ENCODE peak calls at places on chromosomes 12 and 14, in five cellular contexts. W is fibroblast of villous mesenchyme, T is stomach, L is OCI-LY7, G is fibroblast of lung. B is an unnamed sample.

GRCh38 chr12:12719496-12719895 is 2.3 kb downstream of the CDKN1B start:
- DNase-seq in W (peak), T (no peak), L (peak), G (peak), B (no peak)

GRCh38 chr12:50187084-50187900 is 20.1 kb upstream of the CERS5 start:
- DNase-seq in W (peak), T (no peak), L (no peak), G (peak), B (peak)

GRCh38 chr12:109768901-109769670 is 55.5 kb downstream of the FAM222A start:
- DNase-seq in W (no peak), T (peak), L (no peak), G (no peak), B (no peak)

GRCh38 chr14:96349286-96350075 is 13.7 kb downstream of the ATG2B start:
- DNase-seq in W (no peak), T (no peak), L (no peak), G (peak), B (no peak)

GRCh38 chr12:106790020-106790419 is 15.5 kb downstream of the RIC8B start:
- DNase-seq in W (no peak), T (no peak), L (peak), G (no peak), B (no peak)

GRCh38 chr14:99986416-99986815 is 78.8 kb upstream of the EVL start:
- DNase-seq in W (no peak), T (no peak), L (no peak), G (no peak), B (peak)

GRCh38 chr14:89252887-89253532 is 164.0 kb downstream of the FOXN3 start:
- DNase-seq in W (peak), T (no peak), L (no peak), G (no peak), B (no peak)

GRCh38 chr12:21795648-21796328 is 21.3 kb upstream of the KCNJ8 start:
- DNase-seq in W (no peak), T (no peak), L (no peak), G (no peak), B (no peak)

GRCh38 chr14:55389330-55389729 is 22.3 kb downstream of the ATG14 start:
- DNase-seq in W (peak), T (no peak), L (no peak), G (peak), B (peak)

DNA sequence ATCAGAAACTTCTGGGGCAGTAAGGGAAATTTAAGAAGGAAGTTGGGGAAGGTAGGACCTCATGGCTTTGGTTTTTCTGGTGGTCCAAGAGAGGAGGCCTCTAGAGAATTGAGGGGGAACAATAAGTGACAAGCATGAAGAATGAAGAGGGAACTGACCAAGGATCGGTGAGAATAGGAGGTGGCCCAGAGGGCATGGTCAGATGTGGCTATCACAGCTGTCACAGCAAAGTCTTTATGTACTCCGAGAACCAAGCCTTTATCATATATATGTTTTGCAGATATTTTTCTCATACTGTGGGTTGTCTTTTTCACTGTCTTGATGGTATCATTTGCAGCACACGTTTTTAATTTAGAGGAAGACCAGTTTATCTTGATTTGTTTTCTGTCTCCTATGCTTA is 64.3 kb downstream of the PPP2R5C start:
- DNase-seq in W (no peak), T (no peak), L (no peak), G (no peak), B (no peak)
- H3K4me3 ChIP-seq in W (no peak), T (no peak), L (peak), G (no peak), B (no peak)

DNA sequence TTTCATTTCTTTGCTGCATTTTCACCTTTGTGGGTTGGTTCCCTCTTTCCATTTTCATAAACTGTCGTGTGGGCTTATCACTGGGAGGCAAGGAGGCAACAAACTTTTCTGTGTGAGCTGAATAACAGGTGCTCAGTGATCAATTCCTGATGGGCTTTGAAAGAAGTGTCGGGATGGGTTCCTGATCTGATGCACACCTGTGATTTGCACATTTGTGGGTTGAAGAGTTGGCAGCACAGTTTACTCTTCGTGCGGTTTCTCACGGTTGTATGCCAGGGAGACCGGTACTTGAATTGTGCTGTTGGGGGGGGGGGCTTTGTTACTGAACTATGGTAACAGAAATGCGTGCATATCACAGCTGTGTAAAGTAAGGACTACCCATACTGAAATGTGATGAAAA is 16.0 kb upstream of the ASPG start:
- DNase-seq in W (no peak), T (no peak), L (no peak), G (no peak), B (no peak)
- H3K4me3 ChIP-seq in W (no peak), T (no peak), L (no peak), G (no peak), B (no peak)

GRCh38 chr12:23952071-23952470 is 2.6 kb upstream of the SOX5 start:
- DNase-seq in W (no peak), T (no peak), L (no peak), G (no peak), B (no peak)

GRCh38 chr12:23949212-23950010 is at the start of gene SOX5:
- DNase-seq in W (peak), T (peak), L (no peak), G (peak), B (no peak)

GRCh38 chr12:23954332-23954731 is 4.9 kb upstream of the SOX5 start:
- DNase-seq in W (peak), T (no peak), L (no peak), G (peak), B (no peak)

GRCh38 chr12:23950011-23950774 is 723 bp upstream of the SOX5 start:
- DNase-seq in W (peak), T (no peak), L (no peak), G (peak), B (peak)

DNA sequence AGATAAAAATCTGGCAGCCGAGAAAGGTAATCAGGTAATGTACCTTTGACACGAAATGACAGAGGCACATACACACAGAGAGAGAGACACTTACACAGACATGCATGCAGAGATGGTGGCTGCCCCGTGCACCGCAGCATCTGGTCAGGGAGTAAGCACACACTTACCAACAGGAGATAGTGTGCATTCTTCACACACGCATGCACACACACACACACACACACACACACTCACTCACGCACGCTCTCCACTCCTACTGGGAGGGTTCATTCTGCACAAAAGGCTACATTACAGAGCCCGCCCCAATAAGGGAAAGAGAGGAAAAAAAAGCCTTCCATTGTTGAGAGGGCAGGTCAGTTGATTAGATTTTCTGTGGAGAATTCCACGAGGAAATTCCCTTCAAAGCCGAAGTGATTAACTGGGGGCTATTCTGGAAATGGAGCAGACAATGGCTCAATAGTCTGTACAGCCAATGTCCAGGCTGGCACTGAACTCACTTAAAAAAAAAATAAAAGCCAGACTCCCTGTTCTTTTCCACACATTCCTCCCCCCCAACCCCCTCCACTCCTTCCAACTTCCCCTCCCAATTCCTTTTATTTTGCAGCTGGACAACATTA is 1.4 kb upstream of the SOX5 start:
- DNase-seq in W (peak), T (no peak), L (no peak), G (peak), B (no peak)
- H3K4me3 ChIP-seq in W (peak), T (peak), L (no peak), G (peak), B (peak)

DNA sequence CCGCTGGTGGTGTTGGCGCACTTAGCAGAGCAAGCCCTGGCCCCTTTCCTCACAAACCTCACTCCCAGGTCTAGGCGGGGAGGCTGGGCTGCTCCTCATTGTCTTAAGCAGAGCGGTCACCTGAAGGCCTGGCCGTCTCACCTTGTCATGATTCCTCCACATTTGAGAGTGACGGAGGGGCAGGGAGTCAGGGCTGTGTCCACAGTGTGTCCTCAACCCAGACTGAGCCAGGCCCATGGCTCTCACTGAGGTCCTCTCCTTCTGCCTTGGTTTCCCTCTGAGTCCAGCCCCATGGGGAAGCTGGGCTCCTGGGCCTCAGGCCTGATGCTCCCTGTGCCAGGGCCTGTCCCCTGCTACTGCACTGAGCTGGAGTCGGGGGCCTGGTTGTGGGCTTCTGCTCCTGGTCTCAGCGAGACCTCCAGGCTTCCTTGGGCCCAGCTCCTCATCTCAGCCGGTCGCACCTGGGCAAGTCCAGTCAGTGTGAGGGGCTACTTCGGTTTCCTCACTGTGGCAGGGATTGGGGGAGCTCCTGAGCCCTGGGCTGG is 44.9 kb downstream of the KRT80 start:
- DNase-seq in W (no peak), T (no peak), L (no peak), G (no peak), B (no peak)
- H3K4me3 ChIP-seq in W (no peak), T (no peak), L (no peak), G (no peak), B (no peak)

DNA sequence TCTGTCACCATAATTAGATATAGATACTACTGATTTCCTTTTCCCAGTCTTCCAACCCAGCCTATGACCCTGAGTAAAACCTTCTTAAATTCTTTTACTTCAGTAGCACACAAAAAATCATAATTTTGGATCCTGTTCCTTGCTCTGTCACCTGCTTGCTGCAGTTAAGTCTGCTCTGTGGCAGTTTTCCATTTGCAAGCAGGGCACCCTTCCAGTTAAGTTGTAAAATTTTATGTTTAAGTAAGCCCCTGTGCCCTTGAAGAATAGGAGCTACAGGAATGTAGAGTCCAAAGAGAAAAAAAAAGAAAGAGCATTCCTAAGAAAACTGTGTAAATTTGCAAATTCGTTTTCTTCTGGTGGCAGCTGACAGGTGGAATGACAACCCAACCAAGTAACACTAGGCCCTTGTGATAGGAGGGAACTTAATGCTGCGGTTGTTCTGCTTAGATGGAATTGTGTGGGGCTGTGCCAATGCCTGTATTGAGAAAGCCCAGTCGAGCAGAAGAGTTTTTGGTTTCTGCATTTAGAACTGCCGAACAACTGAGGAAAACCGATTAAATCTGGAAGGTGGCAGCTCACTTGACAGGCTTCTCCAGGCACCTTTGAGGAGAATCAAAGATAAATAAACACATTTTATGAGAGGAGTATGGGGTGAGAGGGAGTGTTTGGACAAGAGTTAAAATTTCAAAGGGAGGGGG is 279.9 kb downstream of the RAD51B start:
- DNase-seq in W (peak), T (no peak), L (no peak), G (peak), B (no peak)
- H3K4me3 ChIP-seq in W (no peak), T (no peak), L (no peak), G (no peak), B (no peak)

GRCh38 chr12:56520025-56520810 is 1.4 kb upstream of the RBMS2 start:
- DNase-seq in W (peak), T (no peak), L (no peak), G (peak), B (peak)
- H3K4me3 ChIP-seq in W (no peak), T (peak), L (no peak), G (no peak), B (peak)

DNA sequence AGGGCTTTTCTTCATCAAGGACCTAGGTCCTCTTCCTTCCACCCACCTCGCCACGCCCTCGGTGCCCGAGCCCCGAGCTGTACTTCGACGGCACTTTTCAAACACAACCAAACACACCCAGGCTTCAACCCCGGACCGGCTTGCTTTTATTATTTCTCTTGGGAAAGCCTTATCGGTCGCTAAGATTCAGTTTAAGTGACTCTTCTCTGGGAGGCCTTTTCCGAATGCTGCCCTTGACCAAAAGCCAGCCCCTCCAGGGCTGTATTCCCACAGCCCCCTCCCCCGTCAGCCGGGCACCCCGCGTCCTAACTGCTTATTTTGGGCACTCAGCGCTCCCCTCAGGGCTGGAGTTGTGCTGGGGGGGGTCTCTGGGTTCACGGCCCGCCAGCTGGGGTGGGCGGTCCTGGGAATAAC is 644 bp upstream of the PPP4R4 start:
- DNase-seq in W (no peak), T (no peak), L (no peak), G (no peak), B (peak)
- H3K4me3 ChIP-seq in W (peak), T (peak), L (peak), G (peak), B (peak)

GRCh38 chr14:62696969-62697328 is 348.3 kb downstream of the KCNH5 start:
- DNase-seq in W (no peak), T (no peak), L (no peak), G (no peak), B (no peak)
- H3K4me3 ChIP-seq in W (no peak), T (no peak), L (no peak), G (no peak), B (no peak)